ENCODE peak calls at places on chromosomes 11 and 22, in six cellular contexts. J, C, Y, A, F and T are unnamed samples.

GRCh38 chr22:47294222-47294532 is 531.7 kb downstream of the TBC1D22A start:
- DNase-seq in F (peak), A (no peak), Y (no peak), J (no peak), C (no peak), T (peak)

GRCh38 chr22:23216331-23217170 is 36.2 kb downstream of the BCR start:
- DNase-seq in Y (no peak), C (no peak), F (no peak), J (no peak), A (peak), T (no peak)

GRCh38 chr11:130849215-130849568 is 67.1 kb downstream of the SNX19 start:
- DNase-seq in A (no peak), F (peak), J (no peak), Y (no peak), C (no peak), T (no peak)

GRCh38 chr11:64650923-64651523 is 60.0 kb downstream of the SLC22A12 start:
- DNase-seq in F (no peak), J (no peak), Y (no peak), C (no peak), A (no peak), T (no peak)

GRCh38 chr11:122853971-122854446 is 15.7 kb downstream of the CRTAM start:
- DNase-seq in C (no peak), A (no peak), J (no peak), Y (no peak), F (peak), T (peak)

GRCh38 chr11:2779499-2779980 is 79.7 kb upstream of the KCNQ1OT1 start:
- DNase-seq in F (no peak), Y (no peak), C (no peak), J (no peak), A (peak), T (no peak)

GRCh38 chr11:75597636-75598035 is 35.6 kb downstream of the SERPINH1 start:
- DNase-seq in C (no peak), A (no peak), J (no peak), F (peak), Y (no peak), T (no peak)

GRCh38 chr22:18979957-18980356 is 43.9 kb upstream of the PRODH start:
- DNase-seq in Y (no peak), F (no peak), J (no peak), A (peak), C (no peak), T (no peak)

GRCh38 chr22:25572708-25573161 is 8.3 kb downstream of the GRK3 start:
- DNase-seq in A (no peak), J (no peak), C (no peak), Y (no peak), F (no peak), T (no peak)

GRCh38 chr11:102527701-102528100 is 2.8 kb downstream of the MMP7 start:
- DNase-seq in A (no peak), F (no peak), Y (no peak), C (no peak), J (no peak), T (no peak)

GRCh38 chr11:65560555-65561418 is 2.6 kb upstream of the LTBP3 start:
- DNase-seq in F (peak), J (no peak), A (no peak), C (no peak), Y (peak), T (peak)

GRCh38 chr11:16897460-16898061 is 116.7 kb downstream of the PLEKHA7 start:
- DNase-seq in C (no peak), F (no peak), J (no peak), A (no peak), Y (no peak), T (no peak)

GRCh38 chr22:23036684-23037428 is 33.5 kb upstream of the GNAZ start:
- DNase-seq in Y (no peak), C (no peak), A (no peak), J (no peak), F (no peak), T (no peak)

GRCh38 chr11:61477734-61478148 is 30.8 kb upstream of the LRRC10B start:
- DNase-seq in F (no peak), Y (no peak), J (no peak), A (peak), C (no peak), T (no peak)

GRCh38 chr22:44648821-44649566 is 53.0 kb upstream of the PRR5 start:
- DNase-seq in A (no peak), Y (peak), J (no peak), C (no peak), F (no peak), T (no peak)

GRCh38 chr11:44766112-44766971 is 39.6 kb downstream of the TSPAN18 start:
- DNase-seq in Y (peak), A (no peak), C (no peak), J (no peak), F (peak), T (no peak)

GRCh38 chr11:120551191-120551590 is 39.6 kb downstream of the GRIK4 start:
- DNase-seq in Y (no peak), A (no peak), F (no peak), J (no peak), C (no peak), T (no peak)

GRCh38 chr11:30917859-30918478 is 331.8 kb upstream of the MPPED2 start:
- DNase-seq in J (no peak), A (no peak), C (no peak), F (peak), Y (no peak), T (no peak)